ENCODE peak calls at places on chromosomes 7 and 10, in four cellular contexts. A is naive thymus-derived CD4-positive, alpha-beta T cell; U is mammary epithelial cell; C is suprapubic skin. Q is an unnamed sample.

GRCh38 chr7:137882261-137882668 is 35.5 kb upstream of the DGKI start:
- DNase-seq in A (no peak), C (no peak), U (peak), Q (no peak)

GRCh38 chr10:70652761-70653657 is 19.3 kb upstream of the ADAMTS14 start:
- DNase-seq in U (peak), A (no peak), C (peak), Q (no peak)

GRCh38 chr7:24981544-24981951 is 1.6 kb upstream of the OSBPL3 start:
- DNase-seq in C (peak), U (peak), A (peak), Q (peak)

GRCh38 chr7:47039089-47039648 is 542.7 kb downstream of the TNS3 start:
- DNase-seq in C (no peak), A (no peak), U (no peak), Q (no peak)

GRCh38 chr7:80783688-80784327 is 135.0 kb downstream of the SEMA3C start:
- DNase-seq in U (no peak), C (no peak), A (no peak), Q (no peak)

GRCh38 chr7:98902523-98902922 is 24.2 kb downstream of the TRRAP start:
- DNase-seq in A (no peak), C (no peak), U (no peak), Q (no peak)

GRCh38 chr7:130397472-130397871 is 17.2 kb downstream of the CPA1 start:
- DNase-seq in U (no peak), A (no peak), C (no peak), Q (no peak)

GRCh38 chr10:117214401-117214800 is 17.1 kb downstream of the KCNK18 start:
- DNase-seq in C (no peak), U (peak), A (no peak), Q (no peak)

GRCh38 chr10:36888925-36889573 is 236.3 kb upstream of the ANKRD30A start:
- DNase-seq in U (peak), A (no peak), C (no peak), Q (peak)

GRCh38 chr7:33710608-33711007 is 194.7 kb upstream of the BMPER start:
- DNase-seq in U (peak), A (no peak), C (no peak), Q (no peak)

GRCh38 chr7:41886906-41887311 is 184.0 kb upstream of the INHBA start:
- DNase-seq in C (peak), A (no peak), U (peak), Q (no peak)

DNA sequence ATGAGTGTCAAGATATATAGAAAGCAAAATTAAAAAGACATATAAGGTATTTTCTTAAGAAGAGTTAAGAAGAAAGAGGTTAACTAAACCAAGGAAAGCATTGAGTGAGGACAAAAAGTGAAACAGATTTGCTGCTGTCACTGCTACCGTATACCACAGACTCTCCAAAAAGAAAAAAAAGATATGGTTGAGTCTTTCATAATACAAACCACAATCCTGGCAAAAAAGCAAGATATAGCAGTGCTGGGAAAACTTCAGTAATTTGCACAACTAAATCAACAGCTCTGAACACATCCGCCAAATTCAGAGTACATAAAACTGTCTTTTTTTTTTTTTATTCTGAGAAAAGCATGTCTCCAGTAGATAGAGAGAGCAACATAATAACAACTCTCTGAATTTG is 114.7 kb downstream of the ETV1 start:
- DNase-seq in C (no peak), U (peak), A (no peak), Q (no peak)
- H3K4me3 ChIP-seq in C (no peak), U (no peak), A (no peak), Q (no peak)

DNA sequence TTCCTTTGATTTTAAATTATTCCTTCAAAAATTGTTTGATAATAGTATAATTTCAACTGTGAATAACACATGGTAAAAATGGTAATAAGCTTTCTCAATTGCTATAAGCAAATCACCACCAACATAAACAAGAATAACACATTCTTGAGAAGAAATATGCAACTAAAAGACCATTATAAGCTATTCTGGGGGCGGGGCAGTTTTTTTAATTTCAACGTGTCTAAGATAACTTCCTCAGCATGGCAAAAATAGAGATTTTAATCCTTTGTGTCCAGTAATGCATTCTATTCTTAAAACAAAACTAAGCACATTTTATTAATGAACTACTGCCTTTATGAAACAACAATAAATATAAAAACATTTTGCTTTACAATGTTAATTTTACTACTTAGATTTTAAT is 1.5 kb downstream of the DNAJC12 start:
- DNase-seq in C (no peak), A (no peak), U (no peak), Q (no peak)
- H3K4me3 ChIP-seq in C (no peak), A (no peak), U (no peak), Q (peak)

GRCh38 chr10:38157270-38157685 is 63.1 kb downstream of the ZNF37A start:
- DNase-seq in C (no peak), A (no peak), U (no peak), Q (no peak)
- H3K4me3 ChIP-seq in C (no peak), A (no peak), U (no peak), Q (no peak)

DNA sequence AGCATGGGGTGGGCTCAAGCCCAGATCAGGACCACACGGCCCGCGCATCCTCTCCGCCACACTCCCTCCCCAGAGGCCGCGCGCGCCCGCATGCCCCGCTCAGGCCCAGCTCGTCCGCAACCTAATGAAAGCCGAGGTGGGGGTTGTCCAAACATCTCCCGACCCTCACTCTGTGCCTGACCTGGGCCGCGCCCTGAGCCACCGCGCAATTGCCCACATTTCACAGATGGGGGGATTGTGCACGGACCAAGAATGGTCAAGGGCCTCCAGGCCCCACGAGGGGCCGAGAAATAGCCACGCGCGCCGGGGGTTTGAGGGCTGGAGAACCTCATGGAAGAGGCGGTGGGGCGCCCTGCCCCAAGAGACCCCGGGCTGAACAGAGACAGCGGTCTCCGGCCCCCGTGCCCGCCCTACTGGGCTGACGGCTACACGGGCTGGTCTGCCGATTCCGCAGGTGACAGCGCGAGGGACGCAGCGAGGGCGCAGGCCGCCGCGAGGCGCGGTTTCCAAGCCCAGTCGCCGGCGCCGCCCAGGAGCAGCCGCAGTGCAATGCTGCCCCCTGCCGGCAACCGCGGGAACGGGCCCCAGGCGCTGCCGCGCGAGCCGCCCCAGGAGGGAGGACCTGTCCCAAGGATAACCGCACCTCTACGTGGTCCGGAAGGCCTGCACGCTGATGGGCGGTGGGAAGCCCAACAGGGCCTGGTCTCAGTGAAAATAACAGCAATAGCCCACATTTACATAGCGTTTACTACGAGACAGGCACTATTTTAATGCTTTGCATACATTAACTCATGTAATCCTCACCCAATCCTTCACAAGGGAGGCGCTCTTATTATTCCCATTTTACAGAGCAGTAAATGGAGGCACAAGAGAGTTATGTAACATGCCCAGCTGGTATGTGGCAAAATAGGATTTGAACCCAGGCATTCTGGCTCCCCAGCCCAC is 10.5 kb upstream of the GRID1 start:
- DNase-seq in U (peak), C (peak), A (peak), Q (no peak)
- H3K4me3 ChIP-seq in U (no peak), C (peak), A (no peak), Q (no peak)

DNA sequence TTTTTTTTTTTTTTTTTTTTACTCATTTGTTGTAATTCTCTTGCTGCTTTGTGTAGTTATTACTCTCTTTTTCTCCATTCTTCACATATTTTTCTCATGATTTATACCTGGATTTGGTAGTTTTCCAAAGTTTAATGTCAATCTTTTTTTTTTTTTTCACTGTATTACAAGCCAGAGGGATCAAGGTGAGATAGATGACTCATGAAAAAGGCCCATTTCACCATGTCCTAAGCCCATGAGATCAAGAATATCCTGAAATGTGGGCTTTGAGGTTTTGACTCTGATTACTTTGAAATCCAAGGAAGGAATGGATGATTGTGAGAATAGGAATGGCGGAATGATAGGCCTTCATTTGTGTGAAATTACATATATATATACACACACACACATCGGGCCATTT is 31.1 kb downstream of the TAX1BP1 start:
- DNase-seq in U (peak), C (no peak), A (no peak), Q (no peak)
- H3K4me3 ChIP-seq in U (no peak), C (no peak), A (no peak), Q (no peak)